ENCODE peak calls at places on chromosomes 12 and 14, in seven cellular contexts. P is MV-4-11; Q is activated T-cell treated with anti-CD3 and anti-CD28 coated beads for 24 hours; F is cerebellar cortex; U is CD8-positive, alpha-beta T cell; A is stimulated activated CD4-positive, alpha-beta T cell treated with anti-CD3 and anti-CD28 coated beads, TNF-alpha, amount 100 ng/mL, for 24 hours; D is NCI-H510A treated with DMSO at 0.1 percent for 48 hours. K is an unnamed sample.
A peak's percentile ranks its signal among the peaks of the same experiment; 100 is the strongest.

GRCh38 chr14:31435276-31435675 is 14.9 kb upstream of the HEATR5A start:
- DNase-seq in P (no peak), Q (no peak), F (peak; percentile 76), U (no peak), A (no peak), D (no peak), K (no peak)

GRCh38 chr14:104148433-104149277 is 10.3 kb downstream of the KIF26A start:
- DNase-seq in P (no peak), Q (no peak), F (no peak), U (no peak), A (no peak), D (no peak), K (no peak)

GRCh38 chr12:30691122-30691879 is 4.4 kb downstream of the IPO8 start:
- DNase-seq in P (no peak), Q (no peak), F (no peak), U (no peak), A (no peak), D (peak; percentile 77), K (peak; percentile 43)

GRCh38 chr12:55681142-55682077 is 26.3 kb downstream of the ITGA7 start:
- DNase-seq in P (peak; percentile 78), Q (no peak), F (peak; percentile 30), U (no peak), A (no peak), D (peak; percentile 70), K (peak; percentile 78)

GRCh38 chr12:60394680-60395079 is 798.9 kb downstream of the SLC16A7 start:
- DNase-seq in P (no peak), Q (no peak), F (no peak), U (no peak), A (no peak), D (no peak), K (no peak)

GRCh38 chr14:79084861-79085260 is 914.7 kb downstream of the NRXN3 start:
- DNase-seq in P (no peak), Q (no peak), F (no peak), U (no peak), A (no peak), D (no peak), K (no peak)

GRCh38 chr12:45232771-45233372 is 17.0 kb downstream of the ANO6 start:
- DNase-seq in P (no peak), Q (peak; percentile 40), F (no peak), U (no peak), A (peak; percentile 22), D (no peak), K (no peak)

GRCh38 chr14:76121089-76121748 is 30.5 kb upstream of the GPATCH2L start:
- DNase-seq in P (peak; percentile 16), Q (no peak), F (no peak), U (no peak), A (no peak), D (no peak), K (no peak)

GRCh38 chr12:52007158-52007921 is 594 bp downstream of the TAMALIN start:
- DNase-seq in P (no peak), Q (peak; percentile 28), F (no peak), U (peak; percentile 33), A (no peak), D (no peak), K (no peak)

GRCh38 chr14:84403585-84403984 is 1126.4 kb upstream of the FLRT2 start:
- DNase-seq in P (no peak), Q (no peak), F (no peak), U (no peak), A (no peak), D (peak; percentile 80), K (no peak)

GRCh38 chr12:62861586-62861985 is 73.4 kb downstream of the PPM1H start:
- DNase-seq in P (no peak), Q (no peak), F (peak; percentile 96), U (no peak), A (no peak), D (no peak), K (no peak)

GRCh38 chr12:55925870-55926737 is 1.6 kb downstream of the PYM1 start:
- DNase-seq in P (no peak), Q (no peak), F (no peak), U (no peak), A (no peak), D (no peak), K (no peak)

GRCh38 chr12:52907092-52907810 is 2.4 kb upstream of the KRT8 start:
- DNase-seq in P (no peak), Q (no peak), F (no peak), U (no peak), A (no peak), D (peak; percentile 98), K (no peak)

GRCh38 chr12:30719060-30719459 is 23.4 kb upstream of the IPO8 start:
- DNase-seq in P (no peak), Q (no peak), F (no peak), U (no peak), A (no peak), D (no peak), K (no peak)

GRCh38 chr12:19910681-19911080 is 457.7 kb upstream of the PDE3A start:
- DNase-seq in P (no peak), Q (no peak), F (no peak), U (no peak), A (no peak), D (no peak), K (no peak)

GRCh38 chr14:30417121-30417520 is 141.8 kb upstream of the G2E3 start:
- DNase-seq in P (no peak), Q (no peak), F (no peak), U (no peak), A (no peak), D (no peak), K (no peak)

GRCh38 chr12:4813741-4814140 is 93.5 kb downstream of the GALNT8 start:
- DNase-seq in P (no peak), Q (no peak), F (no peak), U (no peak), A (no peak), D (no peak), K (no peak)

GRCh38 chr14:93706360-93706955 is 81.8 kb downstream of the PRIMA1 start:
- DNase-seq in P (no peak), Q (no peak), F (no peak), U (no peak), A (no peak), D (no peak), K (no peak)

GRCh38 chr14:41403360-41403759 is 203.3 kb upstream of the LRFN5 start:
- DNase-seq in P (no peak), Q (no peak), F (no peak), U (no peak), A (no peak), D (no peak), K (no peak)

K was measured in OCI-M1.